ENCODE peak calls at places on chromosomes 16 and 17, in seven cellular contexts. O, I, S, X, E, A and T are unnamed samples.

GRCh38 chr16:19203374-19203966 is 35.4 kb downstream of the SYT17 start:
- DNase-seq in S (no peak), O (no peak), A (no peak), X (no peak), I (no peak), E (no peak), T (no peak)

GRCh38 chr16:6836771-6837170 is 495.9 kb upstream of the RBFOX1 start:
- DNase-seq in I (no peak), A (no peak), S (no peak), X (no peak), O (no peak), E (no peak), T (no peak)

GRCh38 chr17:17665255-17665654 is 16.0 kb upstream of the RAI1 start:
- DNase-seq in X (no peak), A (no peak), S (no peak), O (no peak), I (no peak), E (no peak), T (no peak)

GRCh38 chr17:44653954-44654353 is 2.3 kb upstream of the MEIOC start:
- DNase-seq in I (no peak), O (no peak), A (no peak), E (no peak), X (no peak), S (no peak), T (no peak)

GRCh38 chr17:77829871-77830799 is 128.4 kb upstream of the TNRC6C start:
- DNase-seq in O (no peak), A (no peak), E (no peak), I (peak; percentile 86), X (no peak), S (peak; percentile 51), T (peak; percentile 86)

GRCh38 chr17:38676706-38677504 is 2.1 kb upstream of the EPOP start:
- DNase-seq in A (peak; percentile 96), X (peak; percentile 76), O (peak; percentile 43), I (peak; percentile 92), S (peak; percentile 83), E (peak; percentile 84), T (no peak)

GRCh38 chr17:82925336-82925735 is 85.5 kb upstream of the ZNF750 start:
- DNase-seq in X (no peak), O (no peak), A (no peak), I (no peak), E (no peak), S (no peak), T (no peak)

GRCh38 chr16:51881731-51882130 is 665.2 kb downstream of the TOX3 start:
- DNase-seq in A (no peak), X (no peak), I (no peak), S (no peak), O (peak; percentile 77), E (no peak), T (no peak)

GRCh38 chr17:77126519-77126918 is 14.2 kb upstream of the SEC14L1 start:
- DNase-seq in A (peak; percentile 87), X (no peak), I (no peak), O (no peak), S (no peak), E (no peak), T (no peak)

GRCh38 chr17:81884520-81884919 is 6.9 kb downstream of the ALYREF start:
- DNase-seq in I (no peak), S (no peak), E (no peak), O (no peak), X (no peak), A (no peak), T (no peak)

GRCh38 chr17:39195568-39196160 is 1.8 kb downstream of the CACNB1 start:
- DNase-seq in X (no peak), O (no peak), S (no peak), A (no peak), E (peak; percentile 55), I (no peak), T (no peak)

GRCh38 chr17:45997624-45998023 is 1.4 kb upstream of the STH start:
- DNase-seq in I (peak; percentile 41), E (no peak), O (no peak), S (no peak), X (no peak), A (no peak), T (no peak)

GRCh38 chr17:57940217-57940616 is 15.0 kb downstream of the CUEDC1 start:
- DNase-seq in A (no peak), X (no peak), E (no peak), I (no peak), O (no peak), S (no peak), T (no peak)

GRCh38 chr17:32523017-32523680 is 36.4 kb downstream of the CDK5R1 start:
- DNase-seq in X (no peak), A (no peak), S (no peak), O (no peak), I (no peak), E (peak; percentile 85), T (no peak)

GRCh38 chr17:27323538-27324212 is 29.8 kb downstream of the WSB1 start:
- DNase-seq in I (peak; percentile 65), E (no peak), O (peak; percentile 9), S (peak; percentile 43), X (no peak), A (peak; percentile 96), T (peak; percentile 81)

GRCh38 chr16:11319529-11320146 is 25.6 kb upstream of the RMI2 start:
- DNase-seq in X (no peak), E (peak; percentile 57), O (no peak), I (peak; percentile 33), S (no peak), A (no peak), T (no peak)

GRCh38 chr16:4574919-4575705 is 19.0 kb downstream of the C16orf96 start:
- DNase-seq in I (no peak), S (no peak), E (no peak), X (no peak), A (no peak), O (no peak), T (no peak)

GRCh38 chr17:76710863-76711611 is at the start of gene MXRA7:
- DNase-seq in A (peak; percentile 93), S (peak; percentile 71), O (no peak), E (peak; percentile 60), I (peak; percentile 92), X (peak; percentile 24), T (peak; percentile 90)

GRCh38 chr17:81270279-81270678 is 24.8 kb downstream of the SLC38A10 start:
- DNase-seq in X (no peak), I (no peak), S (no peak), E (no peak), O (no peak), A (no peak), T (no peak)

GRCh38 chr17:66713533-66714042 is 121.3 kb upstream of the CACNG5 start:
- DNase-seq in I (no peak), O (no peak), S (no peak), A (peak; percentile 54), X (no peak), E (no peak), T (no peak)

GRCh38 chr16:50213939-50214519 is 52.3 kb upstream of the ADCY7 start:
- DNase-seq in I (peak; percentile 82), E (peak; percentile 55), O (peak; percentile 51), A (no peak), X (no peak), S (no peak), T (no peak)

GRCh38 chr17:81684442-81684911 is 666 bp downstream of the HGS start:
- DNase-seq in I (peak; percentile 87), O (no peak), A (no peak), X (no peak), S (no peak), E (peak; percentile 27), T (no peak)

GRCh38 chr17:42408076-42408475 is 15.0 kb downstream of the CAVIN1 start:
- DNase-seq in I (no peak), X (no peak), O (no peak), S (no peak), A (no peak), E (no peak), T (no peak)

GRCh38 chr17:82267575-82268379 is 5.7 kb downstream of the CSNK1D start:
- DNase-seq in I (peak; percentile 96), S (peak; percentile 81), A (peak; percentile 98), E (no peak), O (peak; percentile 58), X (no peak), T (peak; percentile 97)

GRCh38 chr16:49484454-49484853 is 110.8 kb downstream of the C16orf78 start:
- DNase-seq in E (peak; percentile 81), A (peak; percentile 93), S (peak; percentile 64), O (no peak), I (peak; percentile 42), X (no peak), T (no peak)